ENCODE peak calls at places on chromosome 5, in four cellular contexts. H is BJ, E is fibroblast of mammary gland, X is astrocyte of the spinal cord. Z is an unnamed sample.

GRCh38 chr5:127498604-127499003 is 18.8 kb upstream of the PRRC1 start:
- DNase-seq in H (no peak), E (no peak), X (no peak), Z (no peak)

GRCh38 chr5:102860035-102860434 is 104.9 kb downstream of the PAM start:
- DNase-seq in E (no peak), X (no peak), H (no peak), Z (no peak)

GRCh38 chr5:73189816-73190451 is 16.9 kb downstream of the TMEM174 start:
- DNase-seq in H (peak), E (peak), X (peak), Z (peak)

GRCh38 chr5:21058290-21058689 is 1070.3 kb upstream of the CDH18 start:
- DNase-seq in H (no peak), E (no peak), X (no peak), Z (no peak)

GRCh38 chr5:53749611-53750010 is 189.2 kb downstream of the NDUFS4 start:
- DNase-seq in X (no peak), E (no peak), H (peak), Z (no peak)

GRCh38 chr5:151123897-151124751 is 33.5 kb downstream of the ANXA6 start:
- DNase-seq in E (peak), H (no peak), X (peak), Z (peak)

GRCh38 chr5:67142816-67143215 is 53.8 kb downstream of the CD180 start:
- DNase-seq in X (no peak), E (no peak), H (no peak), Z (no peak)

GRCh38 chr5:154562244-154562861 is 84.3 kb upstream of the HAND1 start:
- DNase-seq in H (no peak), X (no peak), E (no peak), Z (no peak)

GRCh38 chr5:103774736-103775135 is 212.1 kb upstream of the NUDT12 start:
- DNase-seq in E (no peak), H (peak), X (no peak), Z (no peak)

GRCh38 chr5:159749146-159749545 is 167.1 kb upstream of the ADRA1B start:
- DNase-seq in E (peak), X (peak), H (peak), Z (no peak)

GRCh38 chr5:170262061-170262764 is 29.4 kb downstream of the C5orf58 start:
- DNase-seq in H (no peak), X (no peak), E (no peak), Z (no peak)

GRCh38 chr5:134874831-134875655 is 872 bp downstream of the TXNDC15 start:
- DNase-seq in H (peak), X (peak), E (peak), Z (peak)

GRCh38 chr5:154701181-154701580 is 54.0 kb upstream of the LARP1 start:
- DNase-seq in E (no peak), X (no peak), H (no peak), Z (no peak)

GRCh38 chr5:56499877-56500276 is 266.7 kb upstream of the ANKRD55 start:
- DNase-seq in X (no peak), H (no peak), E (no peak), Z (no peak)

GRCh38 chr5:82421119-82421518 is 143.0 kb upstream of the RPS23 start:
- DNase-seq in E (peak), H (peak), X (peak), Z (peak)

GRCh38 chr5:72516916-72517315 is 9.7 kb upstream of the ZNF366 start:
- DNase-seq in E (no peak), X (no peak), H (no peak), Z (no peak)

GRCh38 chr5:35665066-35665465 is 47.4 kb downstream of the SPEF2 start:
- DNase-seq in E (no peak), H (no peak), X (no peak), Z (no peak)

GRCh38 chr5:19044931-19045695 is 942.9 kb downstream of the CDH18 start:
- DNase-seq in X (no peak), E (no peak), H (no peak), Z (no peak)

GRCh38 chr5:19047277-19047676 is 940.7 kb downstream of the CDH18 start:
- DNase-seq in E (no peak), X (no peak), H (no peak), Z (no peak)

GRCh38 chr5:19042106-19042505 is 945.9 kb downstream of the CDH18 start:
- DNase-seq in E (no peak), X (no peak), H (no peak), Z (no peak)
- TF ChIP-seq CTCF in E (no peak), X (no peak), H (no peak), Z (no peak)

DNA sequence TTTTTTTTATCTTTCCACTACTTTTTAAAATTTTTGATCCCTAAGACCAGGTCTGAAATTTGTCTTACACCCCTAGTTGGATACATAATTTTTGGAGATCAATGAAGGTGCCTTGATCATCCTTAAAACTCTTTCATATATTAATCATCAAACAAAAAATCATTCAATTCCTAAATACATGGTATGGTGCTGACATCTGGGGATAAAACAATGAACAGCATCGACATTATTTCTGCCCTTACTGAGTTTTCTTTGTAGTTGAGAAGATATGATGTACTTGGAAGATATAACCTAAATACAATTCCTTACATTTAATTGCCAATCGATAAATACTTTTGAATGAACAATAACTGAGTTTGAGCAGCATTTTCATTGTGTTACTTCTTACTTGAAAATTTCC is 18.3 kb downstream of the SPINK9 start:
- DNase-seq in E (no peak), H (no peak), X (no peak), Z (peak)
- TF ChIP-seq CTCF in E (no peak), H (no peak), X (no peak), Z (peak)

GRCh38 chr5:60996368-60996767 is 51.4 kb downstream of the NDUFAF2 start:
- DNase-seq in H (no peak), E (no peak), X (no peak), Z (no peak)

GRCh38 chr5:60997721-60998120 is 52.7 kb downstream of the NDUFAF2 start:
- DNase-seq in H (no peak), E (no peak), X (no peak), Z (no peak)

GRCh38 chr5:60993425-60993824 is 48.4 kb downstream of the NDUFAF2 start:
- DNase-seq in X (no peak), E (no peak), H (no peak), Z (no peak)

GRCh38 chr5:60992871-60993270 is 47.9 kb downstream of the NDUFAF2 start:
- DNase-seq in X (no peak), E (no peak), H (no peak), Z (no peak)

DNA sequence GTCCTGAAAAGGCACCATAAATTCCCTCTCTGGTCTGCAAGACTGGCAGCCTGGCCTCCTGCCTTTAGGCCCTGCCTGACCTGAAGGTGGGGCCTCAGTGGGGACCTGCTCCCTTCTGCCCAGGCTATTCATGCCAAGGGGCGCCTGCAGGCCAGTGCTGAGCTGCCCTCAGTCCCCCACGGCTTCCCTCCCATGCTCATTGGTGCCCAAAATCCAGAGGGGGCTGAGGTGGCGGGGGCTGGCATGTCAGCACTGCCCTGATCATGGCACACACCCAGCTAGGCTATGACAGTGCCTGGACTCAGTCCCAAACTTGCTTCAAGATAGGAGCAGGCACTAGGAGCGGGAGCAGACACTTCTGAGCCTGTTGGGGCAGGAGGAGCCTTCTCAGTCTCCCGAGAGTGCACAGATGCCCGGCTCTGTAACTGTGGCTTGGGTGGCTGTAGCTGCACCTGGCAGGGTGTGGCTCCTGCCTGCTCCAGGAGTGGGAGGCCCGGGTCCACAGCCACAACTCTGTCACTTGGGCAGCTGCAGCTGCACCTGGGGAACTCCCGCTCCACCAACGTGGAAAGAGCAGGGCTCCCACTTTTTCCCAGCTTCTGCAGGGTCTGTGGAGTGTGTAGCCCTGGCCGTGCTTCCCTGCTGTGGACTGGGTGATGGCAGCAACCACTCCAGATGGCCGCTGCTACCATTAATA is 49.0 kb downstream of the NDUFAF2 start:
- DNase-seq in X (no peak), E (no peak), H (no peak), Z (no peak)
- TF ChIP-seq CTCF in X (no peak), E (no peak), H (no peak), Z (no peak)

GRCh38 chr5:140696891-140697492 is 3.3 kb upstream of the ZMAT2 start:
- DNase-seq in X (no peak), H (no peak), E (no peak), Z (no peak)

GRCh38 chr5:140694276-140694675 is 3.0 kb downstream of the HARS2 start:
- DNase-seq in E (no peak), X (no peak), H (no peak), Z (no peak)

GRCh38 chr5:140690376-140690932 is 716 bp downstream of the HARS1 start:
- DNase-seq in E (no peak), H (no peak), X (no peak), Z (peak)

GRCh38 chr5:140690941-140691924 is at the start of the genes HARS1 and HARS2:
- DNase-seq in X (peak), E (peak), H (peak), Z (peak)
- TF ChIP-seq CTCF in X (no peak), E (no peak), H (no peak), Z (no peak)

DNA sequence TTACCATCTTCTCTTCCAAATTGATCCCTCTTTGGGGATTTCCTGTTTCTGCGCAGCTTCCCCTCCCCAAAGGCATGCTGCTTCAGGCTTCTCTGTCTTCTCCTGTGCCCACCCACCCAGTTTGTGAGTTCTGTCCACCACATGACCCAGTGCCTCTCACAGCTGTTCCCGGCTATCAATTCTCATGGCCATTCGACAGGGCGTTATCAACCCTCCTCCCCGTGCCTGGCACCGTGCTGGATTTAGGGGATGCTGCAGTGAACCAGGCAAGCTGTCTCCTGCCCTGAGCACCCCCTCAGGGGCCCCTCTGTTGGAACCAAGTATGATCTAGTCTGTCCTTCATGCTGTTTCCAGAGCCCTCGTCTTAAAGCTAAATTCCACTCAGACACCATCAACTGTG is 38.7 kb downstream of the COL23A1 start:
- DNase-seq in H (no peak), E (no peak), X (no peak), Z (no peak)
- TF ChIP-seq CTCF in H (no peak), E (no peak), X (no peak), Z (no peak)

GRCh38 chr5:96790851-96791513 is 16.8 kb downstream of the ERAP1 start:
- DNase-seq in H (no peak), X (peak), E (peak), Z (no peak)

GRCh38 chr5:96794757-96795156 is 13.0 kb downstream of the ERAP1 start:
- DNase-seq in H (no peak), X (no peak), E (no peak), Z (no peak)

GRCh38 chr5:96795626-96796025 is 12.1 kb downstream of the ERAP1 start:
- DNase-seq in H (no peak), X (no peak), E (no peak), Z (no peak)

GRCh38 chr5:96796434-96796833 is 11.3 kb downstream of the ERAP1 start:
- DNase-seq in X (no peak), H (no peak), E (peak), Z (no peak)
- TF ChIP-seq CTCF in X (no peak), H (no peak), E (no peak), Z (no peak)

DNA sequence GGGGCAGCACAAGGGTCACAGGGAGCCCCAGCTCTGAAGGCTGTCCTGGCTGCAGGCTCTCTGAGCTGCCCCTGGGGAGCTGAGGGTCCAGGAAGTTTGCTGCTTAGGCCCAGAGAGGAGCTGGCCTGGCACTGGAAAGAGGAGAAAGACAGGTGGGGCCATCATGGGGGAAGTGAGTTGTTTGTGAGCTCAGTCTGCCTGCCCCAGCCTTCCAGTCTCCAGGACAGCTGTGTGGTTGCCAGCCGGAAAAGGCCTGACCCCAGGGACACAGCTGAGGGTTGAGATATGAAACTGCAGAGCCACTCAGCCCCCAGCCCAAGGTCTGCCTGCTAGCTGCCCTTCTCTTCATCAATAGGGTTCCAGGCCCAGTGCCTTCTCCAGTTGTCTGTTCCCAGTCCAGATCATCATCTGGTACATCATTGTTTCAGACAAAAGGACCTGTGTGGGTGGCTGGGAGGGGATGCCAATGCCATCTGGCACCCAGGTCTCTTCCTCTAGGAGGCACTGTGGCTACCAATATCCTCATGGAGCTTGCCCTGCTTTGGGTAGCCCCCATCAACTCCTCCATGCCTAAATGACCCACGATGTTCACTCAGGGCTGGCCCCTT is 4.2 kb upstream of the DDX41 start:
- DNase-seq in E (no peak), X (no peak), H (no peak), Z (no peak)
- TF ChIP-seq CTCF in E (peak), X (peak), H (no peak), Z (no peak)

GRCh38 chr5:132226516-132227234 is 978 bp downstream of the P4HA2 start:
- DNase-seq in H (no peak), X (peak), E (peak), Z (no peak)

GRCh38 chr5:132229236-132229635 is 1.6 kb upstream of the P4HA2 start:
- DNase-seq in H (no peak), E (no peak), X (no peak), Z (no peak)

GRCh38 chr5:132227485-132228240 is at the start of gene P4HA2:
- DNase-seq in X (peak), H (no peak), E (peak), Z (peak)

GRCh38 chr5:132227235-132227484 is 493 bp downstream of the P4HA2 start:
- DNase-seq in E (no peak), H (no peak), X (no peak), Z (no peak)

GRCh38 chr5:132228241-132229035 is 785 bp upstream of the P4HA2 start:
- DNase-seq in H (no peak), E (no peak), X (no peak), Z (no peak)
- TF ChIP-seq CTCF in H (peak), E (no peak), X (peak), Z (no peak)

DNA sequence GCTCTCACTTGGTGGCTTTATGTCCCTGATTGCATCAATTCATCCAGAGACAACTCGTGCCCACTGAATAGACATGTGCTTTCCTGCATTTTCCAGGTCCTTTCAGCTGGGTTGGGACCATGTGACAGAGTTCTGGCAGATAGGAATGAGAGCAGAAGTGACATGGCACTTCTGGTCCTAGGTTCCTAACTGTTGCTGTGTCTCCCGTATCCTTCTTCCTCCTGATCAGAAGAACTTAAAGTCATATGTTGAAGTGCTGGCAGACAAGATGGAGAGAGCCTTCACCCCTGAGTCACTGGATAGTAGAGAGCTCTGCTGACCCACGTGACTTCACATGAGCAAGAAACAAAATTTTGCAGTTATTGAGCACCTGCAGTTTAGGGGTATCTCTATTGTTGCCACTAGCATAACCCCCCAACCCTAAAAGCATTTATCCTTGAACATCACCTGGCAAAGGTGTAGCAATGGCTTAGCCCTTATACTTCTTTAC is 80.0 kb downstream of the NREP start:
- DNase-seq in X (no peak), H (no peak), E (peak), Z (no peak)
- TF ChIP-seq CTCF in X (no peak), H (no peak), E (no peak), Z (no peak)